ENCODE peak calls at places on chromosomes 5 and 9, in seven cellular contexts. L, O, Q, B, U, M and E are unnamed samples.

GRCh38 chr9:137970686-137971476 is 93.3 kb downstream of the CACNA1B start:
- DNase-seq in L (no peak), O (no peak), Q (peak), B (peak), U (peak), M (peak), E (no peak)

GRCh38 chr9:84331119-84331791 is 9.3 kb downstream of the SLC28A3 start:
- DNase-seq in L (no peak), O (no peak), Q (no peak), B (no peak), U (no peak), M (no peak), E (peak)

GRCh38 chr5:63261695-63262094 is 683.1 kb downstream of the LRRC70 start:
- DNase-seq in L (no peak), O (no peak), Q (no peak), B (no peak), U (no peak), M (no peak), E (no peak)

GRCh38 chr9:107737987-107738743 is 248.6 kb upstream of the KLF4 start:
- DNase-seq in L (peak), O (peak), Q (peak), B (no peak), U (peak), M (no peak), E (peak)

GRCh38 chr9:33660771-33661170 is 134.6 kb upstream of the PRSS3 start:
- DNase-seq in L (no peak), O (no peak), Q (no peak), B (no peak), U (no peak), M (no peak), E (no peak)

GRCh38 chr5:1204693-1205242 is 3.4 kb downstream of the SLC6A19 start:
- DNase-seq in L (peak), O (no peak), Q (no peak), B (peak), U (no peak), M (peak), E (peak)

GRCh38 chr9:99006979-99007378 is 63.3 kb downstream of the COL15A1 start:
- DNase-seq in L (no peak), O (no peak), Q (no peak), B (no peak), U (no peak), M (no peak), E (no peak)

GRCh38 chr9:32524558-32525461 is 1.2 kb downstream of the RIGI start:
- DNase-seq in L (peak), O (no peak), Q (no peak), B (no peak), U (no peak), M (no peak), E (peak)

GRCh38 chr5:2708751-2709150 is 42.7 kb downstream of the IRX2 start:
- DNase-seq in L (no peak), O (no peak), Q (peak), B (no peak), U (peak), M (no peak), E (no peak)

GRCh38 chr5:152953788-152954483 is 536.5 kb upstream of the GRIA1 start:
- DNase-seq in L (no peak), O (no peak), Q (no peak), B (no peak), U (no peak), M (no peak), E (no peak)

GRCh38 chr5:75355236-75355635 is 18.2 kb downstream of the HMGCR start:
- DNase-seq in L (no peak), O (no peak), Q (no peak), B (no peak), U (no peak), M (no peak), E (no peak)

GRCh38 chr5:138065102-138065501 is 18.7 kb upstream of the WNT8A start:
- DNase-seq in L (no peak), O (no peak), Q (no peak), B (no peak), U (peak), M (peak), E (no peak)

DNA sequence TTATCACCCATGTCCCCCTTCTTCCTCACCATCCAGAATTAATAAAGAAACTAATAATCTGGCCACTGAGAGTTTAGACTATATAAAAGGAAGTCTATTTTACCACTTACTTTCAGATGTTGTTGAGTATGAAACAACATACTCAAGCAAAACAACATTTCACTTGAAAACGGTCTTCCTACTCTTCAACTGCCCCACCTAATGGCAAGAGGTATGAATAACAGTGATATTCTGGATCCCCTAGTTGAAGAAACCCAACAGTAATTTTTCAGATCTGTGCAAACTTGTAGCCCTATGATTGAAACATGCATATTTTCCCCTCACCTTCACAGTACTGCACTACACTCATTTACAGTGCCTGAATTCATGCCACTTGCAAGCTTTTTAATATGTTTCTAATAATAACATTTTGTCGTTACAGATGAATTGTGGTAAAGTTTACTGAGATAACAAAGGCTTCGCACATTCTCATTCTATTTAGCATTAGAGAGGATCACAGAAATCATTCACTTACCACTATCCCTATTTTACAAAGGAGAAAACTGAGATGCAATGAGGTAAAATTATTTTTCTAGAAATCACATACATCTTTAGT is 267.9 kb upstream of the PDE4D start:
- DNase-seq in L (no peak), O (no peak), Q (no peak), B (no peak), U (no peak), M (no peak), E (peak)
- TF ChIP-seq CTCF in L (peak), O (peak), Q (no peak), B (peak), U (no peak), M (peak), E (peak)

GRCh38 chr9:93646640-93647178 is 70.3 kb downstream of the PHF2 start:
- DNase-seq in L (no peak), O (no peak), Q (no peak), B (peak), U (peak), M (no peak), E (no peak)
- H3K4me3 ChIP-seq in L (no peak), O (no peak), Q (no peak), B (no peak), U (no peak), M (no peak), E (no peak)

DNA sequence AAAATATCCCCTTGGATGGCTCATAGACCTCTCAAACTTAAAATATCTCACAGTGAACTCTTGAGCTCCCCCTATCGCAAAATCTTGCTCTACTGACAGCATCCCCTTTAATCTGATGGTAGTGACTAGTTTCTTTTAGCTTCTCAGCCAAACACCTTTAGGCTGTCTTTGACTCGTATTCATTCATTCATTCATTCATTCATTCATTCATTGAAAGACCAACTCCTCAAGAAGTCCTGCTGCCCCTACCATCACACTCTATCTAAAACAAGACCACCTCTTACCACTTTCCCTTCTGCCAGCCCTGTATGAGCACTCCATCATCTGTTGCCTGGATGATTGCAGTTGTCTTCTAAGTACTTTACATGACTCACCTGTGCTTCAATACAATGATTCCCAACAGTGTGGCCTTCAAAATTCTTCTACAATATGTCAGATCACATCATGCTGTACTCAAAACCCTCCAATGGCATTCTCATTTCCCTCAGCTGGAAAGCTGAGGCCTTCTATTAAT is 46.8 kb downstream of the ITGA2 start:
- DNase-seq in L (no peak), O (no peak), Q (no peak), B (peak), U (no peak), M (no peak), E (peak)
- TF ChIP-seq CTCF in L (no peak), O (peak), Q (no peak), B (peak), U (no peak), M (peak), E (peak)

DNA sequence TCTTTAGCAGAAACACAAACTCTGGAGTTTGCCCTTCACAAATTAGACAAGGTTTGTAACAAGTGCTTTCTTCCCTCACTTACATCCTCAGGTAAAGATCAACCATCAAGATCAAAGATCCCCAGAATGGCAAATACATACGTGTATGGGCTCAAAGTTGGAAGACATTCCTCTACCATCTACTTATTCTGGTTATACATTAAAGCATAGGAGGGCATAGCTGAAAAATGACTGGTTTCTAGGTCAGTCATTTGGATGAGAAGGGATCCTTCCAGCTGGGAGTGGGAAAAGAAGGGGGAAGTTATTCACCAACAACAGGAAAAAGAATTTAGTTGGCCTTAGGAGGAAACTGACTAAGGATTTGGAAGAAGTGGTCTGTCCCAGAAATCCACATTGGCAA is 1.9 kb downstream of the DAB2 start:
- DNase-seq in L (no peak), O (no peak), Q (no peak), B (no peak), U (no peak), M (no peak), E (no peak)
- H3K4me3 ChIP-seq in L (no peak), O (peak), Q (peak), B (no peak), U (no peak), M (no peak), E (peak)

DNA sequence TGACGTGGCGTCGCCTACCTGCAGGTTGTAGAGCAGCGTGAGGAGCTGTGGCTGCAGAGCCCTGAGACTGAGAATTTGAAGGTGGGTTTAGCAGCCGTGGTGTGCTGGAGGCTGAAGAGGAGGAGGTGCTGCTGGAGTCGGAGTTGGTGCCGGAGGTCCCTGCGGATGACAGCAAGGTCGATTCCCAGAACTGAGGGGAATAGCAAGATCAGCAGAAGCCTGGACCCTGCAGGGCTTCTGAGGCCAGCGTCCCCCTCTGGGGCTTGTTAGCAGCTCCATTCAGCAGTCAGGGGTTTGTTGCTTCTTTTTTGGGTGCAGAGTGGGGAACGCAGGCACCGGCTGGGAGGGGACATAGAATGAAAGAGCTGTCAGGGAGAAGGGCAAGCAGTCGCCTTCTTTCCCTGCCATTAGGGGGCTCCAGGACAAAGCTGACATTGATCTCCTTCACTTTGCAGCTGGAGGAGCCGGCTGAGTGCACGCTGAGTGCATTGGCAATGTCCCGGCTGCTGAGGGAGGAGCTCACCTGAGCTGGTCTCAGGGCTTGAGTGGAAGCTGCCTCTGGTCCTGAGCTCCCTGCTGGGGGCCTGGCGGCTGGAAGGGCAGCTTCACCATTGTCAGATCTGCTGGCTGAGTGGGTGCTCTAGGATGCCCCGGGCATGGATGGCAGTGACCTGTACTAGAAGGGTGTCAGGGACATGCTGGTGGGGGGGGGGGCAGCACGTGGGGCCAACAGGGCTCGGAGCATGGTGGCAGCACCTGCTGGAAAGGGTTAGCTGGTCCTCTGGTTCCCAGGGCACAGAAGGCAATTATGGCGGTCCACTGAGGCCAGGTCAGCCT is 20.8 kb downstream of the OBP2B start:
- DNase-seq in L (no peak), O (no peak), Q (peak), B (peak), U (peak), M (peak), E (no peak)
- TF ChIP-seq CTCF in L (peak), O (no peak), Q (no peak), B (peak), U (no peak), M (peak), E (no peak)